ENCODE peak calls at places on chromosomes 5 and 9, in six cellular contexts. R, X, E, D, Q and C are unnamed samples.

GRCh38 chr9:26210338-26210851 is 532.2 kb upstream of the TUSC1 start:
- DNase-seq in R (no peak), Q (no peak), D (no peak), E (no peak), X (no peak), C (no peak)

GRCh38 chr9:132973166-132973565 is 5.3 kb upstream of the GFI1B start:
- DNase-seq in R (no peak), X (no peak), D (no peak), Q (no peak), E (no peak), C (no peak)

GRCh38 chr5:151094054-151094858 is 13.4 kb upstream of the TNIP1 start:
- DNase-seq in R (no peak), Q (no peak), D (no peak), E (no peak), X (no peak), C (no peak)

GRCh38 chr5:368162-369084 is 46.9 kb downstream of the AHRR start:
- DNase-seq in D (no peak), E (peak; percentile 73), R (no peak), X (peak; percentile 10), Q (peak; percentile 2), C (peak; percentile 42)

GRCh38 chr9:112841261-112841660 is 49.4 kb downstream of the SLC46A2 start:
- DNase-seq in Q (no peak), D (no peak), E (no peak), R (peak; percentile 77), X (no peak), C (no peak)

GRCh38 chr5:84790406-84790805 is 405.7 kb upstream of the EDIL3 start:
- DNase-seq in E (no peak), X (no peak), R (no peak), D (no peak), Q (no peak), C (no peak)

GRCh38 chr9:95261890-95262289 is 55.6 kb downstream of the FANCC start:
- DNase-seq in D (no peak), Q (no peak), E (no peak), R (peak; percentile 69), X (no peak), C (no peak)

GRCh38 chr5:131534995-131535394 is 100.0 kb downstream of the RAPGEF6 start:
- DNase-seq in X (no peak), Q (no peak), R (no peak), D (no peak), E (no peak), C (no peak)

GRCh38 chr5:173001229-173001841 is 17.8 kb downstream of the ATP6V0E1 start:
- DNase-seq in E (peak; percentile 51), X (no peak), D (no peak), Q (no peak), R (no peak), C (no peak)

GRCh38 chr5:175460126-175460525 is 16.1 kb upstream of the DRD1 start:
- DNase-seq in Q (no peak), R (no peak), X (no peak), D (no peak), E (no peak), C (no peak)

GRCh38 chr5:103218164-103218563 is 40.4 kb upstream of the MACIR start:
- DNase-seq in E (no peak), R (peak; percentile 9), Q (no peak), X (no peak), D (no peak), C (no peak)

GRCh38 chr5:39826051-39826450 is 401.3 kb upstream of the DAB2 start:
- DNase-seq in E (no peak), D (no peak), X (no peak), R (no peak), Q (no peak), C (no peak)

GRCh38 chr9:113646946-113647914 is 183.7 kb downstream of the RGS3 start:
- DNase-seq in D (no peak), E (no peak), Q (no peak), R (no peak), X (no peak), C (no peak)

GRCh38 chr5:149442563-149443182 is 63.6 kb upstream of the IL17B start:
- DNase-seq in R (peak; percentile 82), X (peak; percentile 84), E (no peak), D (peak; percentile 78), Q (peak; percentile 74), C (no peak)

GRCh38 chr5:54404568-54404967 is 50.9 kb upstream of the HSPB3 start:
- DNase-seq in X (no peak), D (no peak), Q (peak; percentile 7), R (no peak), E (no peak), C (no peak)

GRCh38 chr5:149656576-149657182 is 73.4 kb upstream of the PPARGC1B start:
- DNase-seq in X (no peak), D (peak; percentile 58), E (no peak), R (no peak), Q (no peak), C (no peak)

GRCh38 chr9:12784461-12785250 is 9.8 kb downstream of the LURAP1L start:
- DNase-seq in X (peak; percentile 78), Q (no peak), D (no peak), R (peak; percentile 96), E (no peak), C (no peak)

GRCh38 chr5:95958308-95959014 is 3.2 kb downstream of the ELL2 start:
- DNase-seq in R (peak; percentile 65), E (no peak), Q (peak; percentile 51), X (no peak), D (no peak), C (no peak)

GRCh38 chr5:135135530-135136201 is 101.6 kb upstream of the PITX1 start:
- DNase-seq in R (no peak), D (peak; percentile 52), E (no peak), X (no peak), Q (no peak), C (no peak)

GRCh38 chr9:128902351-128903078 is 18.3 kb upstream of the PHYHD1 start:
- DNase-seq in E (no peak), X (peak; percentile 92), D (no peak), Q (peak; percentile 89), R (no peak), C (no peak)

GRCh38 chr9:3980771-3981170 is 319.1 kb downstream of the GLIS3 start:
- DNase-seq in E (no peak), D (no peak), X (no peak), Q (no peak), R (no peak), C (no peak)

GRCh38 chr5:32512916-32513315 is 68.4 kb upstream of the ZFR start:
- DNase-seq in X (no peak), R (no peak), D (no peak), E (no peak), Q (no peak), C (no peak)

GRCh38 chr9:8652282-8652681 is 852.7 kb upstream of the DMAC1 start:
- DNase-seq in E (no peak), D (no peak), Q (no peak), R (no peak), X (no peak), C (no peak)

GRCh38 chr5:131530706-131531331 is 104.2 kb downstream of the RAPGEF6 start:
- DNase-seq in X (no peak), E (no peak), R (no peak), D (no peak), Q (no peak), C (no peak)

GRCh38 chr9:109335929-109336328 is 15.1 kb upstream of the EPB41L4B start:
- DNase-seq in X (no peak), R (peak; percentile 63), D (no peak), E (no peak), Q (no peak), C (no peak)

GRCh38 chr5:140345919-140346347 is 470 bp downstream of the HBEGF start:
- DNase-seq in D (peak; percentile 36), R (peak; percentile 35), Q (peak; percentile 52), X (no peak), E (no peak), C (no peak)
- TF ChIP-seq POLR2AphosphoS5 in D (no peak), R (no peak), Q (no peak), X (no peak), E (no peak), C (no peak)

GRCh38 chr9:70488793-70489105 is 74.3 kb upstream of the KLF9 start:
- DNase-seq in D (no peak), R (no peak), Q (peak; percentile 39), E (no peak), X (peak; percentile 54), C (no peak)
- H3K27ac ChIP-seq in D (no peak overlapping the region), R (no peak overlapping the region), Q (peak overlapping the region; percentile 5), E (no peak overlapping the region), X (peak overlapping the region; percentile 54), C (peak overlapping the region; percentile 56)

GRCh38 chr5:152374711-152375275 is 30.3 kb downstream of the NMUR2 start:
- DNase-seq in R (no peak), Q (no peak), E (no peak), D (no peak), X (no peak), C (no peak)

GRCh38 chr5:152376871-152377270 is 28.2 kb downstream of the NMUR2 start:
- DNase-seq in E (no peak), D (no peak), R (no peak), Q (no peak), X (no peak), C (no peak)

GRCh38 chr5:152379331-152379730 is 25.7 kb downstream of the NMUR2 start:
- DNase-seq in Q (no peak), R (no peak), D (no peak), X (no peak), E (no peak), C (no peak)

GRCh38 chr5:152378730-152379129 is 26.3 kb downstream of the NMUR2 start:
- DNase-seq in Q (no peak), X (no peak), E (no peak), R (no peak), D (no peak), C (no peak)

DNA sequence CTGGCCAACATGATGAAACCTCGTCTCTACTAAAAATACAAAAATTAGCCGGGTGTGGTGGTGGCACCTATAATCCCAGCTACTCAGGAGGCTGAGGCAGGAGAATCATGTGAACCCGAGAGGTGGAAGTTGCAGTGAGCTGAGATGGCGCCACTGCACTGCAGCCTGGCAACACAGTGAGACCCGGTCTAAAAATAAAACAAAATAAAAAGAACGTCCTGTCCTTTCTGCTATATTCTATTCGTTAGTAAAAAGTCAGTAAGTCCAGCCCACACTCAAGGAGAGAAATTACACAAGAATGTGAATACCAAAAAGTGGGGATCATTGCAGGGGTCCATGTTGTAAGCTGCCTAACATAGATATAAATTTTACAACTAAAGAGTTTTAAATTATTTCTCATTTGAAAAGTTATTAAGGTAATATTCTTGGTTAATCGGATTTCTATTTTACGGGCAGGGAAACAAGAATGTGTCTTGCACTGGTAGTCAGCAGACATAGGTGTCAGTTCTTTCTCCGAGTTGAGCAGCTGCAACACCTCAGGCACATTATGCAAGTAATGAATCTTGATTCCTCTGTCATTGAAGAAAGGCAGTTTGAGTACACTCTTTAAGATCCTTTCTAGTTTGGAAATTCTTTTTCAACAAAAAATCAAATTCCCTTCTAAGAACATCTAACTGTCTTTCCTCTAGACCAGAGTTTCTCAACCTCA is 24.5 kb downstream of the NMUR2 start:
- DNase-seq in X (no peak), E (no peak), D (no peak), Q (no peak), R (no peak), C (no peak)
- H3K27me3 ChIP-seq in X (no peaks in the 10 kb centered on the region), E (no peaks in the 10 kb centered on the region), D (no peaks in the 10 kb centered on the region), Q (no peaks in the 10 kb centered on the region), R (no peaks in the 10 kb centered on the region), C (no peaks in the 10 kb centered on the region)

DNA sequence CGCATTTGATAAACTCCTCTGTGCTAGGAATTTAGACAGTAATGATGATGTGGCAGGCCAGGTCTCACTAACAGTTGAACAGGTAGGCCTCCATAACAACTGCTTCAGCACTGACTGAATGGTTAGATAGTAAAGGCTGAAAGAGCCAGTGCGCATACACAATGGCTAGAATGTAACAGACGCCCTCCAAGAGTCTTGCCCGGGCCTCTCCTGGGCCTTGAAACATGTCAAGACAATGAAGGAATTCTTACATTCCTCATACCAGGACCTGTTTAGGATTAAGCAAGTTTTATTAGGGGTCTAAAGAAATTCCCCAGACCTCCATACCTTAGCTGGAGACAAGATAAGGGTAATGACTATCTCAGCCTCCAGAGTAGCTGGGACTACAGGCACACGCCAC is 6.7 kb upstream of the BICD2 start:
- DNase-seq in D (no peak), X (no peak), R (no peak), Q (no peak), E (no peak), C (no peak)
- TF ChIP-seq POLR2AphosphoS5 in D (no peak), X (no peak), R (no peak), Q (no peak), E (no peak), C (no peak)